ENCODE peak calls at places on chromosomes 7 and 10, in six cellular contexts. E, S, L, F, R and O are unnamed samples.

GRCh38 chr7:155001756-155002410 is 1.0 kb downstream of the PAXIP1 start:
- DNase-seq in E (no peak), L (no peak), F (peak), S (no peak), R (no peak), O (no peak)

GRCh38 chr10:76550806-76551205 is 1086.8 kb downstream of the KCNMA1 start:
- DNase-seq in E (peak), F (peak), R (no peak), L (no peak), S (no peak), O (peak)

GRCh38 chr7:155380986-155381851 is 76.7 kb upstream of the EN2 start:
- DNase-seq in R (no peak), F (no peak), E (no peak), S (no peak), L (no peak), O (no peak)

GRCh38 chr7:103887050-103887449 is 102.4 kb downstream of the RELN start:
- DNase-seq in E (no peak), F (no peak), S (no peak), R (no peak), L (no peak), O (peak)

GRCh38 chr7:140778975-140779374 is 82.5 kb downstream of the NDUFB2 start:
- DNase-seq in F (no peak), R (no peak), L (no peak), S (no peak), E (no peak), O (no peak)

GRCh38 chr10:72730462-72730861 is 38.5 kb downstream of the MCU start:
- DNase-seq in S (no peak), F (no peak), R (peak), E (peak), L (no peak), O (no peak)

GRCh38 chr7:94003446-94004023 is 620 bp downstream of the BET1 start:
- DNase-seq in L (no peak), S (no peak), F (peak), R (peak), E (peak), O (no peak)

GRCh38 chr7:111835066-111835465 is 272.8 kb upstream of the IMMP2L start:
- DNase-seq in F (no peak), L (no peak), R (peak), E (peak), S (no peak), O (peak)

GRCh38 chr7:11485626-11486025 is 346.4 kb downstream of the THSD7A start:
- DNase-seq in S (no peak), E (no peak), F (no peak), R (no peak), L (no peak), O (no peak)

GRCh38 chr7:151800861-151801260 is 76.1 kb downstream of the PRKAG2 start:
- DNase-seq in S (no peak), E (no peak), L (no peak), F (no peak), R (no peak), O (no peak)

GRCh38 chr7:29102554-29103151 is 43.7 kb downstream of the CPVL start:
- DNase-seq in E (peak), L (peak), R (peak), S (no peak), F (peak), O (peak)

GRCh38 chr7:83739527-83739926 is 90.6 kb upstream of the SEMA3E start:
- DNase-seq in S (no peak), R (no peak), E (no peak), F (no peak), L (no peak), O (no peak)

GRCh38 chr7:127667017-127667670 is 15.2 kb downstream of the SND1 start:
- DNase-seq in R (peak), S (no peak), L (no peak), E (peak), F (peak), O (no peak)

DNA sequence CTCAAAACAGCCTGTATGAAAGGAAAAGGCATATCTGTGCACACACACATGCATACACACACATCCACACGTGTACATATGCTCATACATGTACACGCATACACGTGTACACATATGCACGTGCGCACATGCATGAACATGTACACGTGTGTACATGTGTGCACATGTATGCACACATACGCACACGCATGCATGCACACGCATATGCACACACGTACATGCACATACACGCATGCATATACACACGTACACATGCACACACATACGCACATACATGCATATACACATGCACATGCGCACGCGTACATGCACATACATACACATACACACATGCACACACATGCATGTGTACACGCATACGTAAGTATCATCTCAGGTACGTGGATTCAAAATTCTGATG is 19.4 kb downstream of the DIP2C start:
- DNase-seq in E (no peak), L (no peak), R (no peak), S (no peak), F (no peak), O (no peak)
- H4K8ac ChIP-seq in E (no peak), L (no peak), R (no peak), S (no peak), F (no peak), O (no peak)

DNA sequence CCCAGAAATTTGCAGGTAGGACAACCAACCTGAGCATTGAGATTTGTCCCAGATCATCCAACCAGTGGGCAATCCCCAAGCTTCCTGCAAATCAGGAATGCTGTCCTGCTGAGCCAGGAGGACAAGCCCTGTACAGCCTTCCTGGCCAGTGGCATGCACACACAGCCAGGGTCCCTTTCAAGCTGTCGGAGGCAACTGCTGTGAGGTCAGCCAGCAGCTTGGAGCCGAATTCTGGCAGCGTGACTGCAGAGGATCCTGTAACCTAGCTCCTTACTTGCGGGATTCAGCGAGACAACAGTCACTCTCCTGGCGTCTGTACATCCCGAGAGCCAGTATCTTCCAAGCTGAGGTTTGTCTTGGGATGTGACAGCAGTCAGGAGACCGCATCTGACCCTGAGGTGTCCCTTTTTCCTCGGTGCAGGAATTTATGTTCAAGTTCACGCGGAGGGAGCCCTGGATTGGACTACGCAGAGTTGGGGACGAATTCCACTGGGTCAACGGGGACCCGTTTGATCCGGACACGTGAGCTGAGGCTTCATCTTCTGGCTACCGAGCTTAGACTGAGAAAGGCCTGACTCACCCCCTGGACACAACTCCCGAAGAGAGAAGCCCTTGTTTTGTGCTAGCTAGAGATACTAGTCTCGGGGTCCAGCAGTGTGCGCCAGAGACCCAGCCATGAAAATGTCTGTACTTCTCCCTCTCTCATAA is 18.3 kb downstream of the CLEC2L start:
- DNase-seq in L (no peak), E (no peak), S (peak), F (no peak), R (peak), O (peak)
- H3K18ac ChIP-seq in L (no peak), E (no peak), S (peak), F (no peak), R (no peak), O (no peak)

GRCh38 chr7:26862806-26863205 is 1.6 kb downstream of the SKAP2 start:
- DNase-seq in L (no peak), R (no peak), F (no peak), S (no peak), E (no peak), O (no peak)
- H3K4me3 ChIP-seq in L (no peak), R (no peak), F (peak), S (no peak), E (no peak), O (no peak)

DNA sequence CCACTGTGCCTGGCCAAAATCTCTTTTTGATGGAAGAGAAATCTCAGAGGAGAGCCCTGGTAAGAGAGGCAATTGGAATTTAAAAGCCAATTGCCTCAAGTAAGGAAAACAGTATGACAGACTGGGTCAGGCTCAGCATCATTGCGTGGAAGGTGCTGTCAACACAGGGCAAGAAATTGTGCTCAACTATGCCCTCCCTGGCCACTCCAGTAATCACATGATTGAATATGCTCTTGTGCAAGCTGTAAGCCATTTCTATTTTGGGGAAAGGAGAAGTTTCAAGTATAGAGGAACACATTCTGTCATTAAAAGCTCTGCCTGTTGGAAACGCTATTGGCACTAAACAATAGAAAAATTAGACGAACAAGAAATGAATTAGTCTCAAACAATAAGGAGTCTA is 1127.7 kb downstream of the REEP3 start:
- DNase-seq in E (no peak), R (peak), S (no peak), L (no peak), F (no peak), O (peak)
- H4K8ac ChIP-seq in E (no peak), R (no peak), S (no peak), L (no peak), F (no peak), O (no peak)

GRCh38 chr10:132425029-132425758 is 28.2 kb downstream of the PWWP2B start:
- DNase-seq in R (no peak), L (no peak), S (no peak), F (no peak), E (no peak), O (no peak)
- H3K18ac ChIP-seq in R (no peak), L (no peak), S (peak), F (peak), E (no peak), O (no peak)

DNA sequence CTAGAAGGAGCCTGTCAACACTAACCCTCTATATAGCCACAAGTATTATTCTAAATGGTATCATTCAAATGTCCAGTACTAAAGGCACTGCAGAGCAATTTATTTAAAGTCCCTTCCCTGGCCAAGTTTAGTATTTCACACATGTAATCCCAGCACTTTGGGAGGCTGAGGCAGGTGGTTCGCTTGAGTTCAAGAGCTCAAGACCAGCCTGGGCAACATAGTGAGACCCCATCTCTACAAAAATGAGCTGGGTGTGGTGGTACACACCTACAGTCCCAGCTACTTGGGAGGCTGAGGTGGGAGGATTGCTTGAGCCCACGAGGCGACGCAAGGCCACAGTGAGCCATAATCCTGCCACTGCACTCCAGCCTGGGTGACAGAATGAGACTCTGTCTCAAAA is 3.6 kb downstream of the GNA12 start:
- DNase-seq in F (no peak), E (no peak), S (no peak), R (no peak), L (no peak), O (no peak)
- H3K4me3 ChIP-seq in F (no peak), E (no peak), S (no peak), R (no peak), L (no peak), O (no peak)

DNA sequence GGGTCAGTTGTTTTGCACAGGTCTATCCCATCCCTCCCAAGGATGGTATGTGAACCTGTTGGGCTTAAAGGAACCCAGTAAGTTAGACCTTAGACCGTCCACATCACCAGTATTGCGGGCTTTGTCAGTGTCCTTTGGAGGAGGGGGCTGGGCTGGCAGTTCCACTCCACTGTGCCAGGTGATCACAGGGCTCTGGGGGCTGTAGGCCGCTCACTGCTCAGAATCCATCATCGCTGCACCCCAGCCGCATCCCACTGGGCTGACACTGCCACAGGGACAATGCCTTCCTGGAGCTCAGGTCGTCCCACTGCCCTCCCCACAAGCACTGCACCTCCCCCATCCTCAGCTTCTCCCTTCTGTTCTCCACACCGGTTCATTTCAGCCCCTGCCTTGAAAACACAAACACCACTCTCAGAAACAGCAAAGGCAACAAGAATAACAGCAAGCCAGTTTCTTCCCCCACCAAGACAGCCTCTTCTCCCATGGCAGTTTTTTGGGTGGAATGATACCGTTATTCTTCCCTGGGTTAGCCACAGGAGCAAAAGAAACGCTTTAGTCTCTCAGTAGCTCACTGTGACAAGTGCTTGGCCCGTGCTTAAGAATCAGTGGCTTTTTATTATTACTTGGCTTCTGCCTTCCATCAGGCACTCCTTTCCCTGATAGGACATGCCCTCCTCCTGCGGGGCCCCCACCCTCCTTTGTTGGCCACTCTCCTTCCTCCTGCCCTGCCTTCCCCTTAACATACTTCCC is 111.2 kb downstream of the GRK5 start:
- DNase-seq in S (no peak), R (no peak), E (no peak), F (no peak), L (no peak), O (no peak)
- H4K8ac ChIP-seq in S (no peak), R (no peak), E (peak), F (no peak), L (no peak), O (no peak)

DNA sequence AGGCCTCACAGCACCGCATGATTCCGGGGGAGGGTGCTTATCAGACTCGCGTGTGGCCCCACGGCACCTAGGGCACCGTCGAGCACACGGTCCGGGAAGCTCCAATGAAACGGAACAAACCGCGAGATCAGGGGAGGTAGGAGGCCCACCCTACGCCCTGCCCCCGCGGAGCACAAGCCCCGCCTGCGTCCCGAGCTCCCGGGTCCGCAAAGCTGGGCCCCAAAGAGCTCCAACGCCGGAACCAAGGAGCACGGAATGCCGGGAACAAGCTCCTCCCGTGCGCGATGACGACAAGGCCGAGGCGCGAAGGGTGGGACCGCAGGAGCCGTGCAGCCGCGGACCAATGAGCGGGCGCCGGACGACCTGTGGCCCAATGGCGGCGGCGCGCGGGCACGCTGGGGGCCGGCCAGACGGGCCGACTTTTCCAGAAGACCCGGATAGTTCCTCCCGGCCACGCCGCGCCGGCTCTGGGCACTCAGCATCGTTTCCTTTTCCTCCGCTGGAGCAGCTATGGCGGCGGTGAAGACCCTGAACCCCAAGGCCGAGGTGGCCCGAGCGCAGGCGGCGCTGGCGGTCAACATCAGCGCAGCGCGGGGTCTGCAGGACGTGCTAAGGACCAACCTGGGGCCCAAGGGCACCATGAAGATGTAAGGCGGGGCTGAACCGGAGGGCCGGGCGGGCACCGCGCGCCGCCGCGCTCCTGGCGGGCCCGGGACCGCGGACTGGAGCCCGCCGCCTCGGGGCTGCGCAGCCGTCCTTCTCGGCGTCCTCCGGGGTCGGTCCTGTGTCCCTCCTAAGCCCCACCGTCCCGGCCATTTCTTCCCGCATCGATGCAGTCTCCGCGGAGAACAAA is at the start of the genes CCT6A and PSPH:
- DNase-seq in R (peak), F (peak), E (peak), S (peak), L (peak), O (peak)
- H3K18ac ChIP-seq in R (peak), F (peak), E (peak), S (peak), L (peak), O (peak)